ENCODE peak calls at places on chromosomes 3 and 15, in six cellular contexts. O is right cardiac atrium; S is SJCRH30; T is CD8-positive, alpha-beta T cell; D is hepatocyte; Z is heart left ventricle. A is an unnamed sample.

GRCh38 chr3:182327196-182327681 is 466.1 kb upstream of the ATP11B start:
- DNase-seq in O (no peak), D (no peak), Z (no peak), T (no peak), S (peak; percentile 30), A (no peak)

GRCh38 chr3:189337672-189338071 is 165.9 kb downstream of the TPRG1 start:
- DNase-seq in T (no peak), S (peak; percentile 66), O (no peak), D (peak; percentile 30), Z (no peak), A (no peak)

GRCh38 chr3:177553586-177553985 is 356.3 kb upstream of the TBL1XR1 start:
- DNase-seq in Z (no peak), S (no peak), O (no peak), T (no peak), D (no peak), A (no peak)

GRCh38 chr15:65335278-65336055 is 31.0 kb downstream of the RNU5B-1 start:
- DNase-seq in S (no peak), D (no peak), O (no peak), T (no peak), Z (no peak), A (no peak)

GRCh38 chr15:52730163-52730562 is 51.0 kb upstream of the ATOSA start:
- DNase-seq in S (no peak), D (no peak), Z (no peak), O (no peak), T (peak; percentile 66), A (peak; percentile 51)

GRCh38 chr3:113167929-113168771 is 43.2 kb upstream of the BOC start:
- DNase-seq in D (peak; percentile 45), Z (no peak), S (peak; percentile 46), T (no peak), O (no peak), A (no peak)

GRCh38 chr15:81002254-81003022 is 1.7 kb downstream of the TLNRD1 start:
- DNase-seq in D (no peak), O (peak; percentile 74), S (no peak), T (peak; percentile 29), Z (peak; percentile 34), A (peak; percentile 38)

GRCh38 chr3:88641033-88641604 is 466.3 kb upstream of the EPHA3 start:
- DNase-seq in Z (no peak), S (no peak), T (no peak), O (no peak), D (peak; percentile 4), A (peak; percentile 18)

GRCh38 chr3:169146866-169147245 is 516.7 kb downstream of the MECOM start:
- DNase-seq in O (no peak), D (no peak), S (no peak), Z (no peak), T (no peak), A (no peak)

GRCh38 chr3:184788751-184789150 is 23.2 kb upstream of the VPS8 start:
- DNase-seq in D (no peak), S (no peak), Z (no peak), T (no peak), O (no peak), A (no peak)

GRCh38 chr15:61660579-61660978 is 399.7 kb downstream of the VPS13C start:
- DNase-seq in S (no peak), Z (no peak), T (no peak), O (no peak), D (peak; percentile 26), A (no peak)

GRCh38 chr15:57706405-57707209 is at the start of gene POLR2M:
- DNase-seq in S (peak; percentile 99), T (peak; percentile 96), D (peak; percentile 97), O (peak; percentile 97), Z (peak; percentile 96), A (peak; percentile 92)

GRCh38 chr3:115233021-115233420 is 85.9 kb upstream of the ZBTB20 start:
- DNase-seq in D (no peak), S (no peak), Z (no peak), O (no peak), T (no peak), A (no peak)

GRCh38 chr15:67824900-67825879 is at the start of gene SKOR1:
- DNase-seq in Z (no peak), O (no peak), S (no peak), D (peak; percentile 62), T (no peak), A (peak; percentile 57)

GRCh38 chr3:197501879-197502620 is 53.7 kb downstream of the BDH1 start:
- DNase-seq in D (no peak), T (peak; percentile 34), Z (no peak), O (no peak), S (peak; percentile 88), A (peak; percentile 64)
- H3K27ac ChIP-seq in D (no peak overlapping the region), T (no peak overlapping the region), Z (no peak overlapping the region), O (no peak overlapping the region), S (no peak overlapping the region), A (no peak overlapping the region)

GRCh38 chr3:134244921-134245320 is 5.7 kb downstream of the RYK start:
- DNase-seq in S (no peak), Z (no peak), D (no peak), T (no peak), O (no peak), A (no peak)
- H3K27ac ChIP-seq in S (no peak overlapping the region), Z (no peak overlapping the region), D (no peak overlapping the region), T (no peak overlapping the region), O (no peak overlapping the region), A (peak overlapping the region; percentile 30)

DNA sequence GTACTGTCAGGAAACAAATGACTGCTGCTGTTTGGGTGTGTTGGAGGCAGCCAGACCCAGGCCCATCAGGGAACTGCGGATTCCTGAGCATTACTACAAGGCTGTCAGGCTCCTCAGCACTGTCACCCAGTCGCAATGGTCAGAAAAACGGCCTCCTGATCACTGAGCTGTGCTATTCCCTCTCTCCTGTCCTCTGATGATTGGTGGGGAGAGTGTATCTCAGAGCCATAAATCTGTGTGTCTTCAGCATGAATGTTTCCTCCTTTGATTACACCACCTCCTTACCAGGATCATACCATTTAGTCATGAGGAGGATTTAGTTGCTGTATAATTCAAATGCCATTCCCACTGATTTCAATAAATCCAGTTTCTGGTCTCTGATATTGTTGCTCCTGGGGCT is 135.3 kb upstream of the GADL1 start:
- DNase-seq in T (no peak), Z (no peak), S (no peak), O (no peak), D (no peak), A (no peak)
- H3K27ac ChIP-seq in T (no peak overlapping the region), Z (no peak overlapping the region), S (no peak overlapping the region), O (no peak overlapping the region), D (no peak overlapping the region), A (no peak overlapping the region)

GRCh38 chr3:195033531-195034091 is 237.3 kb downstream of the XXYLT1 start:
- DNase-seq in O (no peak), S (no peak), Z (no peak), D (peak; percentile 54), T (no peak), A (no peak)
- H3K27ac ChIP-seq in O (no peak overlapping the region), S (no peak overlapping the region), Z (no peak overlapping the region), D (peak overlapping the region; percentile 78), T (no peak overlapping the region), A (no peak overlapping the region)

GRCh38 chr15:90001062-90001682 is at the start of gene ZNF710:
- DNase-seq in S (peak; percentile 68), D (peak; percentile 84), T (peak; percentile 32), O (peak; percentile 83), Z (peak; percentile 64), A (peak; percentile 64)

GRCh38 chr15:89998141-89998661 is 2.9 kb upstream of the ZNF710 start:
- DNase-seq in D (peak; percentile 69), T (no peak), O (no peak), S (peak; percentile 20), Z (no peak), A (no peak)

GRCh38 chr15:89998923-89999675 is 2.0 kb upstream of the ZNF710 start:
- DNase-seq in Z (no peak), D (no peak), O (no peak), T (no peak), S (no peak), A (no peak)

GRCh38 chr15:90000175-90000923 is 775 bp upstream of the ZNF710 start:
- DNase-seq in S (peak; percentile 62), Z (peak; percentile 29), O (peak; percentile 76), T (no peak), D (peak; percentile 60), A (no peak)

GRCh38 chr15:89999676-90000174 is 1.4 kb upstream of the ZNF710 start:
- DNase-seq in O (peak; percentile 74), T (no peak), S (peak; percentile 16), Z (peak; percentile 33), D (peak; percentile 67), A (peak; percentile 32)
- H3K27ac ChIP-seq in O (peak overlapping the region; percentile 80), T (no peak overlapping the region), S (no peak overlapping the region), Z (peak overlapping the region; percentile 90), D (peak overlapping the region; percentile 96), A (no peak overlapping the region)

DNA sequence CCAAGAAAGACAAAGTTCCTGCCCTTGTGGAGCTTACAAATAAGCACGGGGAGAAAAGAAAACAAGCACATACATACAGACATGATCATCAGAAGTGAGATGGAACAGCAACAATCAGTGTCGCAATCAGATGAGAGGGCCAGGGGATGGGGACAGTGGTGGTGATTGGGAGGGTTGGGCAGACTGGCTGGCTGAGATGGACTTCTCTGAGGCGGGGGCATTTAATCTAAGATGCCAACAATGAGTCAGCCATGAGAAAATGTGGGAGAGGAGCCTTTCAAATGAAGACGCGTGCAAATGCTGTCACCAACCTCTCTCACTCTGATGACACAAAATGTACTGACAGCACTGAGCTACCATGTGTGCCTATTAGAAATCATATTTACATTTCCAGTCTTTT is 81.4 kb downstream of the NCEH1 start:
- DNase-seq in S (no peak), Z (no peak), T (no peak), O (no peak), D (no peak), A (no peak)
- H3K27ac ChIP-seq in S (no peak overlapping the region), Z (peak overlapping the region; percentile 17), T (no peak overlapping the region), O (no peak overlapping the region), D (no peak overlapping the region), A (no peak overlapping the region)

GRCh38 chr15:70270752-70271111 is 173.0 kb upstream of the TLE3 start:
- DNase-seq in Z (no peak), S (no peak), O (no peak), T (no peak), D (no peak), A (no peak)

GRCh38 chr15:70271422-70272088 is 173.8 kb upstream of the TLE3 start:
- DNase-seq in D (peak; percentile 81), Z (no peak), T (no peak), S (peak; percentile 18), O (no peak), A (peak; percentile 96)

GRCh38 chr15:70269331-70269911 is 171.7 kb upstream of the TLE3 start:
- DNase-seq in O (no peak), D (no peak), Z (no peak), T (no peak), S (no peak), A (no peak)

GRCh38 chr15:70268698-70269251 is 171.1 kb upstream of the TLE3 start:
- DNase-seq in D (no peak), O (no peak), T (no peak), Z (no peak), S (no peak), A (no peak)

GRCh38 chr15:70269991-70270751 is 172.5 kb upstream of the TLE3 start:
- DNase-seq in Z (peak; percentile 61), O (no peak), T (no peak), S (no peak), D (no peak), A (no peak)
- H3K27ac ChIP-seq in Z (no peak overlapping the region), O (peak overlapping the region; percentile 33), T (no peak overlapping the region), S (no peak overlapping the region), D (no peak overlapping the region), A (no peak overlapping the region)

GRCh38 chr15:98412852-98413251 is 235.5 kb upstream of the IGF1R start:
- DNase-seq in S (no peak), T (no peak), O (no peak), D (no peak), Z (no peak), A (no peak)
- H3K27ac ChIP-seq in S (no peak overlapping the region), T (no peak overlapping the region), O (no peak overlapping the region), D (no peak overlapping the region), Z (no peak overlapping the region), A (no peak overlapping the region)

A was measured in cardiac muscle cell.